ENCODE peak calls at places on chromosomes 4 and X, in four cellular contexts. P is K562, U is HepG2, V is GM12878. C is an unnamed sample.

GRCh38 chrX:70034646-70035045 is 15.1 kb downstream of the AWAT2 start:
- DNase-seq in P (no peak), U (no peak), V (no peak), C (no peak)

GRCh38 chr4:149841686-149842085 is 26.0 kb upstream of the IQCM start:
- DNase-seq in P (no peak), U (no peak), V (no peak), C (no peak)

GRCh38 chr4:42237451-42237850 is 85.0 kb upstream of the BEND4 start:
- DNase-seq in P (no peak), U (no peak), V (no peak), C (no peak)

GRCh38 chrX:24838624-24839023 is 144.9 kb downstream of the POLA1 start:
- DNase-seq in P (no peak), U (no peak), V (peak; percentile 1), C (peak; percentile 31)

GRCh38 chrX:39504850-39505259 is 592.9 kb downstream of the BCOR start:
- DNase-seq in P (no peak), U (no peak), V (no peak), C (no peak)

GRCh38 chr4:139112650-139113049 is 64.4 kb downstream of the ELF2 start:
- DNase-seq in P (no peak), U (no peak), V (no peak), C (no peak)

GRCh38 chrX:135345328-135345645 is 36.0 kb downstream of the ETDC start:
- DNase-seq in P (no peak), U (no peak), V (no peak), C (no peak)

GRCh38 chrX:52277666-52278065 is 91.2 kb upstream of the XAGE2 start:
- DNase-seq in P (no peak), U (no peak), V (no peak), C (no peak)

GRCh38 chr4:152536545-152537182 is 772 bp upstream of the FBXW7 start:
- DNase-seq in P (peak; percentile 39), U (peak; percentile 50), V (no peak), C (peak; percentile 23)

GRCh38 chrX:148871422-148872152 is 371.2 kb downstream of the AFF2 start:
- DNase-seq in P (no peak), U (no peak), V (no peak), C (no peak)

GRCh38 chrX:617891-618290 is 12.7 kb upstream of the SHOX start:
- DNase-seq in P (no peak), U (no peak), V (no peak), C (no peak)

GRCh38 chr4:108540536-108540935 is 79.8 kb upstream of the RPL34 start:
- DNase-seq in P (no peak), U (no peak), V (no peak), C (no peak)

GRCh38 chr4:121072080-121072835 is at the start of gene NDNF:
- DNase-seq in P (no peak), U (peak; percentile 1), V (no peak), C (no peak)

GRCh38 chrX:68396953-68397352 is 36.3 kb downstream of the OPHN1 start:
- DNase-seq in P (no peak), U (no peak), V (no peak), C (no peak)

GRCh38 chr4:88937081-88937480 is 119.9 kb downstream of the FAM13A start:
- DNase-seq in P (no peak), U (no peak), V (no peak), C (no peak)

GRCh38 chrX:23799469-23800065 is 16.6 kb downstream of the SAT1 start:
- DNase-seq in P (peak; percentile 17), U (no peak), V (no peak), C (no peak)

GRCh38 chrX:77962068-77962902 is 7.2 kb downstream of the PGAM4 start:
- DNase-seq in P (no peak), U (no peak), V (no peak), C (no peak)

GRCh38 chr4:17313194-17313593 is 198.7 kb downstream of the QDPR start:
- DNase-seq in P (no peak), U (no peak), V (no peak), C (no peak)

GRCh38 chrX:28591542-28591941 is 4.3 kb downstream of the IL1RAPL1 start:
- DNase-seq in P (no peak), U (no peak), V (no peak), C (no peak)

GRCh38 chrX:136354201-136354600 is 53.4 kb downstream of the ADGRG4 start:
- DNase-seq in P (no peak), U (no peak), V (no peak), C (no peak)

GRCh38 chr4:150385606-150386005 is 196.3 kb upstream of the MAB21L2 start:
- DNase-seq in P (no peak), U (no peak), V (no peak), C (no peak)

GRCh38 chr4:59062970-59063369 is 1952.8 kb upstream of the IGFBP7 start:
- DNase-seq in P (no peak), U (no peak), V (no peak), C (no peak)

GRCh38 chrX:12950851-12951589 is 23.9 kb upstream of the TMSB4X start:
- DNase-seq in P (peak; percentile 79), U (peak; percentile 26), V (peak; percentile 73), C (peak; percentile 78)

GRCh38 chrX:47143894-47144625 is 442 bp downstream of the NDUFB11 start:
- DNase-seq in P (peak; percentile 79), U (no peak), V (peak; percentile 42), C (peak; percentile 61)

GRCh38 chr4:140151700-140152014 is 2.3 kb downstream of the MAML3 start:
- DNase-seq in P (peak; percentile 84), U (peak; percentile 23), V (no peak), C (peak; percentile 94)

GRCh38 chr4:1685604-1686150 is 1.6 kb upstream of the FAM53A start:
- DNase-seq in P (no peak), U (no peak), V (no peak), C (no peak)

DNA sequence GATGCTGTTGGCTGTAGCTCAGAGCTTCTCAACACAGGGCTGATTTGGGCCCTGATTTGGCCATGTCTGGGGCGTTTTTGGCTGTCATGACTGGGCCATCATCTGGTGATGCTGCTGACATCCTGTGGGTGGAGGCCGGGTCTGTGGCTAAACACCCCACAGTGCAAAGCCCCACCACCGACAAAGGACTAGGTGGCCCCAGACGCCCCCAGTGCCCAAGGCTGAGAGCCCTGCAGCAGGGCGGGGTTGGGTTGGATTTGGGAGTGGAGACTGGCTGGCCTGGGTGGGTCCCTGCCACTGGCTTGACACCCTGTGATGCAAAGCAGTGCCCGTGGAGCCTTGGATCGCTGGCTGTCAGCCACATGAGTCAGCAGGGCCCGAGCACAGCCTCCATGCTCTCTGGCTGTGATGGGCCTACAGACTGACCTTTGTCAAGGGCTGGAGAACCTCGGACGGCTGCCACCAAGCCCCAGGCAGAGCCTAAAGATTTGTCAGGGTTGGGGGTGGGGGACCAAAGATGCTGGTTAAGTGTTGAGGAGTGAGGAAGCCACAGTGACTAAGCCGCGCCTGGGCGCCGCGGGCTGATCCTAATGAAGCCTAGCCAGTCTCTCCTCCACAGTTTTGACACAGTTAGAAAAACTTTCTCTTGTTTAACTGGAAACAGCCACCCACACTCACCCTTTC is 28.3 kb downstream of the CYTL1 start:
- DNase-seq in P (peak; percentile 50), U (no peak), V (no peak), C (peak; percentile 65)
- TF ChIP-seq JUNB in P (no peak), U (no peak), V (no peak), C (no peak)

DNA sequence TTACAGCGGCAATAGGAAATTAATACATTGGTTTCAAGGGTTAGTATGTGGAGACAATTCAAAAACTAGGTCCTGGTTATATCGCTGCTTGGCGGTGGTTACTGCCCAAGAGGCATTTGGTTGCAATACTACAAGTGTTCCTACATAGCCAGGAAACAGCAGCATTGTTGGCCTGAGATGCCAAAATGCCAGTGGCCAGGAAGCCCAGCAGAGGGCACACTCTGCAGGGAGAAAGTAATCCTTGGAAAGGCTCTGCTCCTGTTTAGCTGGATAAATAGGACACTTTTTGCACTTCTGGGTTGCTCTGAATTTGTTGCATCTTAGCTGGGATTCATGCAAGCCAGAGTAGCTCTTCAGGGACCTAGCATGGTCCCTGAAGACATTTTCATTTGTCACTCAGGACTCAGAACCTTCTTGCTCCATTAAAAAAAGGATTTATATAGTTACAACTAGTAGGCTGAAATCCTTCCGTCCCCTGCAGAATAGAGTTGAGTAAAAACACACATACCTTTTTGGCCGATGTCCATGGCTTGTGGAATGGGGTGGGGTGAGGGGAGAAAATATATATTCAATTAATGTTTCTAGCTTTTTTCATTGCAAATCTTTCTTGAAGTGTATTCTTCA is 8.1 kb upstream of the GPR119 start:
- DNase-seq in P (peak; percentile 49), U (peak; percentile 12), V (no peak), C (peak; percentile 71)
- TF ChIP-seq CHD4 in P (no peak), U (no peak), V (no peak), C (no peak)

GRCh38 chrX:150486011-150486410 is 82.4 kb upstream of the MTM1 start:
- DNase-seq in P (peak; percentile 15), U (peak; percentile 20), V (no peak), C (peak; percentile 62)
- TF ChIP-seq JUNB in P (no peak), U (no peak), V (no peak), C (no peak)

DNA sequence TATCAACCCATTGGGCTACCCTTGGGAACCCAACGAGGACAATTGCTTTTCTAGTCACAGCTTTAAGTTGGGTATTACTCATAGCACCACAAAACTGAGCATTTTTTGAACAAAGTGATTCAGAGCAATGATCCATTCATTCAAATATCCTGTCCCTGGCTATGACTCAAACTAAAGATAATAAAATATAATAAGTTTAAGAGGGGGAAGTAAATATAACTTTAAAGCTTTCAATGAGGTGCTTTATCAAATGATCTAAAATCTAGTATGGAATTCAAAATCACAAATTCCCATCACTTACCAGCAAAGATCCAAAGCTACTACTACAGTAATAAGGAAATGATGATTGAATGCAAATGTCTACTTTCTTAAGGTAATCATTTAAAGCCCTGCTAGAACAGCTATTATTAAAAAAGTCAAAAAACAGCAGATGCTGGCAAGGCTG is 39.8 kb upstream of the S100G start:
- DNase-seq in P (no peak), U (no peak), V (no peak), C (no peak)
- TF ChIP-seq CHD4 in P (no peak), U (no peak), V (no peak), C (no peak)

GRCh38 chrX:14936561-14936960 is 63.3 kb downstream of the MOSPD2 start:
- DNase-seq in P (peak; percentile 15), U (no peak), V (no peak), C (peak; percentile 13)
- TF ChIP-seq JUNB in P (peak; percentile 22), U (no peak), V (no peak), C (no peak)

DNA sequence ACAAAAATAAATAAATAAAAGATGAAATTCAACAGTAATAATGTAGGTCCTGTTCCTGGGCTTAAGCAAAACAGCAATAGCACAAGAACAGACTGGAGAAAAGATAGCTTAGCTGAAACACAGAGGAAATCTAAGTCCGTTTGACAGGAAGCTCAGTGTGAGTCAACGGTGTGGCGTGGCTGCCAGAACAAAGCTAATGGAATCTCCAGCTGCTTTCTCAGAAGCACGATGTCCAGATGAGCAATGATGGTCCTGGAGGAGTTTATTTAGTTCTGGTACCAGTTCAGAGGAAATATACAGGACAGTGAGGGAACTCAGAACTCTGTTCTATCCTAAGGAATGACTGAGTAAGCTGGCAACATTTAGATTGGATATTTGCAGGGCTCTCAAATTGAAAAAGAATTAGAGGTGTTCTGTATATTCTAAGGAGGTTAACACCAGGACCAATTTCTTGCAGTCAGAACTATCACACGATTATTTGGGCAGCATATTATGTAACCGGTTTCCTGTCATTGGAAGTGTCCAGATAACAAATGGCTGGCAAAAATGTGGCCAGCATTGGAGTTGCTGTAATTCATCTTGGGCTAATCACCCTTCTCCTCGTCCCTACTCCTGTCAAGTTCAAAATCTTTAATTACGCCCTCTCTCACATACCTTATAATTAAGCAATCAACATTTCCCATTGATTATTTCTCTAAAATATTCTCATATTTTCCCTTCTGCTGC is 12.7 kb downstream of the GAB3 start:
- DNase-seq in P (peak; percentile 29), U (no peak), V (no peak), C (no peak)
- TF ChIP-seq CHD4 in P (no peak), U (no peak), V (no peak), C (no peak)